ENCODE peak calls at places on chromosome 13, in six cellular contexts. I is GM12892, W is HepG2, X is K562, Z is GM12878, E is H1. B is an unnamed sample.

GRCh38 chr13:98847780-98848179 is 95.3 kb upstream of the SLC15A1 start:
- DNase-seq in E (no peak), I (no peak), Z (no peak), X (peak; percentile 60), W (no peak), B (no peak)

GRCh38 chr13:51342706-51343105 is 3.2 kb downstream of the SERPINE3 start:
- DNase-seq in X (no peak), W (no peak), Z (no peak), E (no peak), I (no peak), B (no peak)

GRCh38 chr13:79423801-79424642 is 18.0 kb upstream of the RBM26 start:
- DNase-seq in X (peak; percentile 47), W (peak; percentile 29), I (no peak), E (no peak), Z (no peak), B (no peak)

GRCh38 chr13:110942248-110942981 is 27.5 kb upstream of the ANKRD10 start:
- DNase-seq in I (no peak), E (no peak), W (no peak), Z (peak; percentile 64), X (no peak), B (no peak)

GRCh38 chr13:23547000-23547590 is 23.1 kb upstream of the TNFRSF19 start:
- DNase-seq in I (no peak), X (no peak), W (no peak), E (peak; percentile 63), Z (no peak), B (no peak)

GRCh38 chr13:78658630-78659449 is at the start of gene OBI1:
- DNase-seq in E (peak; percentile 90), X (peak; percentile 87), W (peak; percentile 76), I (peak; percentile 70), Z (peak; percentile 40), B (peak; percentile 70)

GRCh38 chr13:94362411-94362909 is 117.0 kb downstream of the DCT start:
- DNase-seq in X (peak; percentile 81), E (peak; percentile 65), Z (peak; percentile 36), I (peak; percentile 23), W (peak; percentile 46), B (peak; percentile 45)

GRCh38 chr13:75685239-75685697 is 49.1 kb downstream of the LMO7 start:
- DNase-seq in X (no peak), I (no peak), Z (no peak), W (peak; percentile 42), E (no peak), B (no peak)

GRCh38 chr13:30618186-30618937 is 642 bp downstream of the USPL1 start:
- DNase-seq in I (no peak), W (peak; percentile 4), X (no peak), Z (no peak), E (no peak), B (no peak)

GRCh38 chr13:30806784-30807183 is 71.4 kb downstream of the ALOX5AP start:
- DNase-seq in X (no peak), Z (no peak), I (no peak), W (no peak), E (no peak), B (no peak)

GRCh38 chr13:54627973-54628372 is 1599.4 kb downstream of the OLFM4 start:
- DNase-seq in I (no peak), W (no peak), X (no peak), E (no peak), Z (no peak), B (no peak)

GRCh38 chr13:94710881-94711560 is 1.3 kb downstream of the SOX21 start:
- DNase-seq in I (peak; percentile 48), Z (no peak), W (no peak), E (peak; percentile 78), X (peak; percentile 21), B (peak; percentile 58)

GRCh38 chr13:42807866-42808265 is 26.5 kb downstream of the FAM216B start:
- DNase-seq in Z (no peak), W (peak; percentile 1), I (no peak), X (no peak), E (no peak), B (no peak)

GRCh38 chr13:27038323-27038722 is 133.3 kb downstream of the USP12 start:
- DNase-seq in E (no peak), X (no peak), Z (no peak), W (no peak), I (no peak), B (no peak)

GRCh38 chr13:80050252-80050651 is 290.7 kb downstream of the SPRY2 start:
- DNase-seq in Z (no peak), E (no peak), X (no peak), W (no peak), I (no peak), B (no peak)

GRCh38 chr13:73754727-73755292 is 379.4 kb downstream of the KLF12 start:
- DNase-seq in I (no peak), W (peak; percentile 59), X (peak; percentile 29), Z (no peak), E (no peak), B (no peak)

GRCh38 chr13:103386341-103386740 is 320.1 kb upstream of the SLC10A2 start:
- DNase-seq in W (no peak), X (no peak), E (no peak), I (no peak), Z (no peak), B (no peak)

GRCh38 chr13:45416521-45417125 is 1.6 kb downstream of the SLC25A30 start:
- DNase-seq in E (no peak), W (no peak), Z (no peak), X (peak; percentile 18), I (no peak), B (no peak)

DNA sequence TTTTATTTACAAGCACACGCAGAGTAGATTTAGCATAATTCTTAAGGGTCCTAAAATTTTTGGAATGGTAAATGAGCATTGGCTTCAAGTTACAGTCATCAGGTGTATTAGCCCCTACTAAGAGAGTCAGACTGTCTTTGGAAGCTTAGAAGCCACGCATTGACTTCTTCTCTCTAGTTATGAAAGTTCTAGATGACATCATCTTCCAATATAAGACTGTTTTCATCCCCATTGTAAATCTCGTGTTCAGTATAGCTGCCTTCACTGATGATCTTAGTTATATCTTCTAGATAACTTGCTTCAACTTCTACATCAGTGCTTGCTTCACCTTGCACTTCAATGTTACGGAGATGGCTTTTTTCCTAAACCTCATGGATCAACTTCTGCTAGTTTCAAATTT is 148.8 kb upstream of the SLITRK1 start:
- DNase-seq in W (no peak), I (no peak), E (no peak), X (no peak), Z (no peak), B (no peak)
- TF ChIP-seq TAF1 in W (no peak), I (no peak), E (no peak), X (no peak), Z (no peak), B (no peak)

DNA sequence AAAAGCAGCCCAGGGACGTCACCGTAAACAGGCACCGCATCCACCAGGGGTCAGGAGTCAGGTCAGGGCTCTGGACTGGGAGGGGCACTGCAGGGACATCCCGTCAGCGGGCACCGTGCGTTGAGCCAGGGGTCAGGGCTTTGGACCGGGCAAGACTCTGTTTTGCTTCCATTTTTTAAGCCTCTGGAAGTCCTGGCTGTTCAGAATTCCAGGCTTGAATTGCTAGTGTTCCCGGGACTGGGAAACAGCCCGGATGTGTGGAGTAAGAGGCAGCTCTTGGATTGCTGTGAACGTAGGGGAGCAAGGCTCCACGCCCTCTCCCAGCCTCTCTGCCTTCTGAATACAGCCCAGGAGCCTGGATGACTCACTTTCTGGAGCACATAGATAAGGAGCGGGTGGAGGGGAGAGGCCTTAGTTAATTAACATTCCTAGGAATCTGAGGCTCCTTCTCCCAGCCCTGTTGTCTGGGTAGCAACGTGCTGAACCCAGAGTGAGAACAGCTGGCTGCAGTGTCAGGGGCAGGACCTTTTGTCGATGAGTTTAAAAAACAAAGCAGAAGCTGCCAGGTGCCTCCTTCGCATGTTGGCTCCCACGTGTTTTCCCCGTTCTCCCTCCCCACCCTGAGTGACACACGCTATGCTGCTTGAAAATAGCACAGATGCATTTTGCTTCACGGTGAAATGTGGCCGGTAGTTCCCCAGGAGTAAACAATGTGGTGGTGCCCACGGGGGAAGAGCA is 21.9 kb downstream of the ATP11A start:
- DNase-seq in Z (no peak), X (peak; percentile 93), I (peak; percentile 57), W (peak; percentile 76), E (peak; percentile 74), B (peak; percentile 51)
- TF ChIP-seq POLR2A in Z (no peak), X (no peak), I (no peak), W (no peak), E (no peak), B (no peak)

DNA sequence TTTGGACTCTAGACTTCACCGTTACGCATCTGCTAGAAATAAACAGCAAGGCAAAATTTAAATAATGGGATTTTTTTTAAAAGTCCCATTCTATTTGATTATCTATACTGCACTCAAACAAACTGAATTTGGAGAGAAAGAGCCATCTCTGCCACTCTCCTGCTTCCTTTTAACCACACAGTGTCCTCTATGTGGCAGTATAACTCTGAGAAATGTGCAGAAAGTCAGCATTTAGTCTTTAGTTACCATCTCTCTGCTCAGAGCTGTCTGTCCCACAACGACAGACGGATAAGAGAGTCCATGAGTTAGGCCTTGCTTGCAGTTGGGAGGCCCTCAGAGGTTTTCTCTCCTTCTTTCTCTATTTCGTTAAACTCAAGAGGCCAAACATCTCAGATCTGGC is 21.2 kb downstream of the CCNA1 start:
- DNase-seq in W (no peak), E (no peak), Z (no peak), I (no peak), X (no peak), B (no peak)
- TF ChIP-seq TAF1 in W (no peak), E (no peak), Z (no peak), I (no peak), X (no peak), B (no peak)

DNA sequence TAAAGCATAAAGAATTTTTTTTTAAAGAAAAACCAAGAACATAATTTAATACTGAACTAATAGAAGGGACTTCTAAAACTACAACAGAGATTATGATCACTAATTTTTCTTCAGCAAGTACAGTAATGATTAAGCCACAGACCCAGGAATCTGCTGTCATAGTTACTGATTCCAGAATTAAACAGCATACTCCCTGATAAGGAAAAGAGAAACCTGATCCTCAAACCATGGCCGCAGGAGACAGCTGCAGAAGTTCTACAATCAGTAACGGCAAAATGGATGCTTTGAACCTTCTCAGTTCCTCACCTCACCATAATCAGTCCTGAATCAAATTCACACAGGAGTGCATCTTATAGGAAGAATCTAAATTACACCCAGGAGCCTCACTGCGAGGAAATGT is 939.0 kb upstream of the SLITRK1 start:
- DNase-seq in X (no peak), Z (no peak), E (no peak), W (no peak), I (no peak), B (no peak)
- TF ChIP-seq POLR2A in X (no peak), Z (no peak), E (no peak), W (no peak), I (no peak), B (no peak)

GRCh38 chr13:28526876-28527275 is 31.9 kb upstream of the FLT1 start:
- DNase-seq in E (no peak), Z (no peak), W (no peak), I (no peak), X (no peak), B (no peak)
- TF ChIP-seq TAF1 in E (no peak), Z (no peak), W (no peak), I (no peak), X (no peak), B (no peak)